ENCODE peak calls at places on chromosomes 7 and 10, in four cellular contexts. F, L, H and P are unnamed samples.

GRCh38 chr10:96619120-96619519 is 32.3 kb upstream of the TM9SF3 start:
- DNase-seq in H (no peak), F (no peak), L (no peak), P (no peak)

GRCh38 chr7:157053118-157053517 is 42.7 kb upstream of the MNX1 start:
- DNase-seq in H (no peak), F (no peak), L (no peak), P (no peak)

GRCh38 chr10:116825901-116826300 is 23.4 kb upstream of the ENO4 start:
- DNase-seq in F (no peak), L (no peak), H (no peak), P (no peak)

GRCh38 chr7:16695621-16696237 is 49.7 kb downstream of the BZW2 start:
- DNase-seq in F (peak; percentile 11), L (peak; percentile 71), H (peak; percentile 24), P (no peak)

GRCh38 chr7:45973725-45974532 is 52.9 kb upstream of the IGFBP3 start:
- DNase-seq in F (no peak), H (no peak), L (no peak), P (no peak)

GRCh38 chr7:134920026-134920758 is 66.1 kb upstream of the AGBL3 start:
- DNase-seq in H (peak; percentile 86), F (no peak), L (no peak), P (peak; percentile 77)

GRCh38 chr7:100130608-100131453 is 4.1 kb downstream of the MBLAC1 start:
- DNase-seq in H (no peak), F (peak; percentile 76), L (no peak), P (no peak)

GRCh38 chr7:46279290-46279689 is 358.2 kb upstream of the IGFBP3 start:
- DNase-seq in L (no peak), H (no peak), F (no peak), P (no peak)

GRCh38 chr7:22355620-22356009 is 1.3 kb downstream of the RAPGEF5 start:
- DNase-seq in H (no peak), L (no peak), F (no peak), P (no peak)

GRCh38 chr7:22359156-22359697 is 2.3 kb upstream of the RAPGEF5 start:
- DNase-seq in L (no peak), F (no peak), H (no peak), P (no peak)

GRCh38 chr7:22357311-22358175 is 589 bp upstream of the RAPGEF5 start:
- DNase-seq in H (no peak), F (no peak), L (peak; percentile 25), P (no peak)

GRCh38 chr7:22356010-22356854 is 722 bp downstream of the RAPGEF5 start:
- DNase-seq in H (no peak), F (no peak), L (no peak), P (no peak)

DNA sequence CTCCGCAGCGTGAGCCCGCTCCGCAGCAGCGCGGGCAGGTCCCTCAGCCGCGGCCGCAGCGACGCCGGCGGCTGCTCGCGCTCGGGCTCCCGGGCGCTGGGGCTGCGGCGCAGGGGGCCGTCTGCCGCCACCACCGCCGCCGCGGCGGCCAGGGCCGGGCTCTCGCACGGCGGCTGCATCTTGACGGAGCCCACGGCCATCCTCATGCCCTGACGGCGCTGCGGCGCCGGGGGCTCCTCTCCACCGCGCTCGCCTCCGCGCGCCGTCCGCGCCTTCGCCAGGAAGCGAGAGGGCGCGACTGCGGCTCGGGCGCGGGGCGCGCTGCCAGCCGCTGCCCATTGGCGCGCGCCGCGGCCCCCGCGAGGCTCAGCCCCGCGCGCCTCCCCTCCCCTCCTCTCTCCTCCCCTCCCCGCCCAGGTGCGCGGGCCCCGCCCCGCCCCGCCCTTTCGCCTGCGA is at the start of gene RAPGEF5:
- DNase-seq in F (no peak), H (no peak), L (no peak), P (no peak)
- TF ChIP-seq CTCF in F (no peak), H (no peak), L (no peak), P (no peak)

GRCh38 chr7:64558323-64558705 is 4.6 kb downstream of the ZNF680 start:
- DNase-seq in H (no peak), F (no peak), L (no peak), P (no peak)
- H3K4me3 ChIP-seq in H (no peak overlapping the region), F (no peak overlapping the region), L (no peak overlapping the region), P (no peak overlapping the region)

GRCh38 chr10:128173383-128173782 is 47.2 kb upstream of the MKI67 start:
- DNase-seq in F (no peak), H (no peak), L (no peak), P (no peak)

GRCh38 chr10:128174581-128175559 is 48.6 kb upstream of the MKI67 start:
- DNase-seq in L (no peak), H (no peak), F (no peak), P (no peak)

GRCh38 chr10:128180843-128181242 is 54.6 kb upstream of the MKI67 start:
- DNase-seq in L (no peak), H (no peak), F (peak; percentile 15), P (no peak)

GRCh38 chr10:128172756-128173155 is 46.5 kb upstream of the MKI67 start:
- DNase-seq in H (no peak), F (no peak), L (no peak), P (no peak)

GRCh38 chr10:128178319-128178937 is 52.2 kb upstream of the MKI67 start:
- DNase-seq in H (no peak), L (no peak), F (peak; percentile 41), P (no peak)
- TF ChIP-seq CTCF in H (peak; percentile 44), L (peak; percentile 91), F (peak; percentile 68), P (peak; percentile 23)

GRCh38 chr7:35255417-35255798 is 1.5 kb upstream of the TBX20 start:
- DNase-seq in H (no peak), L (no peak), F (no peak), P (no peak)
- H3K4me3 ChIP-seq in H (no peak overlapping the region), L (no peak overlapping the region), F (no peak overlapping the region), P (no peak overlapping the region)

DNA sequence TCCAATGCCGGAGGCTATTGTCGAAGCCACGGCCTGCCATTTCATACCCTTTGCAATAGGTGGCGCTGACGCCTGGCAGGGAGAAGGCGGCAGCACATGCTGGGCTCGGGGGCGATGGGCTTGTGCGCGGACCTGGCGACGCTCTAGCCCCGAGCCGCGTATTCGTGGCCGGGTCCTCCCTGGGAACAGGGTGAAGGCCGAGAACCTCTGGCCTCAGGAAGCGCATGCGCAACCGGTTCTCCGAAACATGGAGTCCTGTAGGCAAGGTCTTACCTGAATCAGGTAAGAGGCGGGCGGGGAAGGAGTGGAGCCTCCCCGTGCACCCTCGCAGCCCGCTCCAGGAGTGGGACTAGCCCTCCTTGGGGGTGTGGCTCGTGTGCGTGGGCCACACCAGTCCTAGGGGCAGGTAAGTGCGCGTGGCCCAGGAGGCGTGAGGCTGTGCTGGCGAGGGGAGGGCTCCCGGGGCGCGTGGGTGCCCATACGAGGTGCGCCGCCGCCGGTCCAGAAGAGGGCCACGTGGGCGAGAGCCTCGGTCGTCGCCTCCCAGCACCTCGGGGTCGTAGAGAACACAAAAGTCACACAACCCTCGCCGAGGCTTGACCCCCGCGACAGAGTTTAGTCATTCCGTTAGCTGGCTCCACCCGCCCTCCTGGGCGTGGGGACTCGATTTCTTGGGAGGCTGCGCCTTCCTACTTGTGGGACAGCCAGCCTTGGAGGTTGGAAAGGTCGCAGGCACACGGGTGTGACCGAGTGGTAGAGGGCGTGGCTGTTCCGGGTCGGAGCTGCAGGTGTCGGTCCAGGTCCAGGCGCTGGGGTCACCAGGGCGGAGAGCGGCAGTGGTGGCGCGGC is 5.5 kb upstream of the MEST start:
- DNase-seq in F (peak; percentile 72), L (peak; percentile 70), H (no peak), P (no peak)
- TF ChIP-seq CTCF in F (peak; percentile 84), L (peak; percentile 95), H (peak; percentile 59), P (no peak)